ENCODE peak calls at places on chromosome 5, in four cellular contexts. One of them, this sample, is unnamed.

GRCh38 chr5:125337222-125337768 is 590.9 kb upstream of the ZNF608 start:
- DNase-seq in HepG2: no peak
- DNase-seq in WTC11: no peak
- DNase-seq in K562: no peak
- DNase-seq in this sample: no peak

GRCh38 chr5:125160787-125161502 is 414.5 kb upstream of the ZNF608 start:
- DNase-seq in WTC11: peak; percentile 16
- DNase-seq in HepG2: no peak
- DNase-seq in K562: no peak
- DNase-seq in this sample: no peak

GRCh38 chr5:178250263-178250662 is 17.7 kb upstream of the PHYKPL start:
- DNase-seq in WTC11: no peak
- DNase-seq in K562: no peak
- DNase-seq in HepG2: no peak
- DNase-seq in this sample: no peak

GRCh38 chr5:100903036-100903887 is at the start of gene ST8SIA4:
- DNase-seq in HepG2: no peak
- DNase-seq in WTC11: peak; percentile 85
- DNase-seq in K562: peak; percentile 16
- DNase-seq in this sample: peak; percentile 63

GRCh38 chr5:53430618-53431252 is 49.7 kb upstream of the FST start:
- DNase-seq in HepG2: peak; percentile 45
- DNase-seq in K562: no peak
- DNase-seq in WTC11: no peak
- DNase-seq in this sample: peak; percentile 16

GRCh38 chr5:163504091-163504931 is 1.1 kb upstream of the MAT2B start:
- DNase-seq in K562: peak; percentile 39
- DNase-seq in HepG2: peak; percentile 27
- DNase-seq in WTC11: no peak
- DNase-seq in this sample: peak; percentile 9

GRCh38 chr5:67149933-67150523 is 46.6 kb downstream of the CD180 start:
- DNase-seq in HepG2: no peak
- DNase-seq in WTC11: no peak
- DNase-seq in K562: no peak
- DNase-seq in this sample: no peak

GRCh38 chr5:176875783-176876505 is 23.2 kb downstream of the HK3 start:
- DNase-seq in WTC11: no peak
- DNase-seq in HepG2: no peak
- DNase-seq in K562: no peak
- DNase-seq in this sample: no peak

GRCh38 chr5:88889165-88890069 is 6.4 kb upstream of the MEF2C start:
- DNase-seq in HepG2: no peak
- DNase-seq in WTC11: peak; percentile 54
- DNase-seq in K562: no peak
- DNase-seq in this sample: no peak

GRCh38 chr5:58871648-58872242 is 288.9 kb downstream of the RAB3C start:
- DNase-seq in HepG2: peak; percentile 24
- DNase-seq in WTC11: no peak
- DNase-seq in K562: peak; percentile 19
- DNase-seq in this sample: peak; percentile 31

GRCh38 chr5:17723876-17724275 is 89.6 kb downstream of the TAF11L14 start:
- DNase-seq in K562: no peak
- DNase-seq in WTC11: no peak
- DNase-seq in HepG2: no peak
- DNase-seq in this sample: no peak

GRCh38 chr5:79859588-79859987 is 131.5 kb downstream of the MTX3 start:
- DNase-seq in HepG2: no peak
- DNase-seq in WTC11: no peak
- DNase-seq in K562: no peak
- DNase-seq in this sample: no peak

GRCh38 chr5:40904205-40904993 is 4.9 kb upstream of the C7 start:
- DNase-seq in K562: peak; percentile 56
- DNase-seq in WTC11: peak; percentile 68
- DNase-seq in HepG2: peak; percentile 71
- DNase-seq in this sample: peak; percentile 63

GRCh38 chr5:2877520-2877919 is 126.0 kb upstream of the IRX2 start:
- DNase-seq in WTC11: no peak
- DNase-seq in K562: no peak
- DNase-seq in HepG2: no peak
- DNase-seq in this sample: no peak

GRCh38 chr5:108529381-108529780 is 147.5 kb upstream of the FBXL17 start:
- DNase-seq in HepG2: no peak
- DNase-seq in WTC11: no peak
- DNase-seq in K562: no peak
- DNase-seq in this sample: no peak

GRCh38 chr5:111697215-111697614 is 59.8 kb downstream of the NREP start:
- DNase-seq in K562: no peak
- DNase-seq in WTC11: no peak
- DNase-seq in HepG2: no peak
- DNase-seq in this sample: no peak

GRCh38 chr5:141691867-141692532 is 10.0 kb upstream of the ARAP3 start:
- DNase-seq in K562: peak; percentile 88
- DNase-seq in WTC11: peak; percentile 93
- DNase-seq in HepG2: peak; percentile 52
- DNase-seq in this sample: peak; percentile 89

GRCh38 chr5:16815432-16815831 is 120.7 kb downstream of the MYO10 start:
- DNase-seq in WTC11: no peak
- DNase-seq in HepG2: no peak
- DNase-seq in K562: no peak
- DNase-seq in this sample: no peak

GRCh38 chr5:155759252-155759651 is 567.7 kb upstream of the SGCD start:
- DNase-seq in HepG2: no peak
- DNase-seq in K562: no peak
- DNase-seq in WTC11: no peak
- DNase-seq in this sample: no peak

GRCh38 chr5:159864885-159865622 is 51.2 kb upstream of the ADRA1B start:
- DNase-seq in HepG2: no peak
- DNase-seq in WTC11: no peak
- DNase-seq in K562: no peak
- DNase-seq in this sample: no peak

GRCh38 chr5:3996871-3997410 is 401.3 kb downstream of the IRX1 start:
- DNase-seq in HepG2: no peak
- DNase-seq in K562: no peak
- DNase-seq in WTC11: no peak
- DNase-seq in this sample: no peak

GRCh38 chr5:58999804-59000595 is 417.1 kb downstream of the RAB3C start:
- DNase-seq in K562: peak; percentile 24
- DNase-seq in WTC11: peak; percentile 78
- DNase-seq in HepG2: no peak
- DNase-seq in this sample: peak; percentile 11

GRCh38 chr5:56270058-56270457 is 36.9 kb upstream of the ANKRD55 start:
- DNase-seq in WTC11: no peak
- DNase-seq in HepG2: peak; percentile 38
- DNase-seq in K562: peak; percentile 17
- DNase-seq in this sample: no peak

GRCh38 chr5:78771260-78772240 is 123.0 kb upstream of the LHFPL2 start:
- DNase-seq in WTC11: no peak
- DNase-seq in HepG2: no peak
- DNase-seq in K562: peak; percentile 46
- DNase-seq in this sample: no peak

GRCh38 chr5:179311581-179311980 is 33.7 kb downstream of the ADAMTS2 start:
- DNase-seq in HepG2: no peak
- DNase-seq in WTC11: no peak
- DNase-seq in K562: no peak
- DNase-seq in this sample: no peak

GRCh38 chr5:179311091-179311470 is 34.2 kb downstream of the ADAMTS2 start:
- DNase-seq in HepG2: no peak
- DNase-seq in K562: no peak
- DNase-seq in WTC11: peak; percentile 6
- DNase-seq in this sample: no peak

GRCh38 chr5:179309751-179310320 is 35.4 kb downstream of the ADAMTS2 start:
- DNase-seq in HepG2: no peak
- DNase-seq in K562: no peak
- DNase-seq in WTC11: peak; percentile 4
- DNase-seq in this sample: no peak

GRCh38 chr5:179309383-179309670 is 35.9 kb downstream of the ADAMTS2 start:
- DNase-seq in WTC11: no peak
- DNase-seq in HepG2: no peak
- DNase-seq in K562: no peak
- DNase-seq in this sample: no peak

GRCh38 chr5:179310439-179311090 is 34.7 kb downstream of the ADAMTS2 start:
- DNase-seq in WTC11: peak; percentile 4
- DNase-seq in K562: no peak
- DNase-seq in HepG2: no peak
- DNase-seq in this sample: no peak
- TF ChIP-seq ELF4 in WTC11: no peak
- TF ChIP-seq ELF4 in K562: no peak
- TF ChIP-seq ELF4 in HepG2: no peak
- TF ChIP-seq ELF4 in this sample: no peak

GRCh38 chr5:10353241-10354047 is at the start of gene MARCHF6:
- DNase-seq in K562: peak; percentile 91
- DNase-seq in WTC11: peak; percentile 96
- DNase-seq in HepG2: peak; percentile 83
- DNase-seq in this sample: peak; percentile 83

GRCh38 chr5:10352404-10353240 is 873 bp upstream of the MARCHF6 start:
- DNase-seq in WTC11: no peak
- DNase-seq in K562: no peak
- DNase-seq in HepG2: peak; percentile 23
- DNase-seq in this sample: no peak

GRCh38 chr5:10351882-10352395 is 1.6 kb upstream of the MARCHF6 start:
- DNase-seq in WTC11: no peak
- DNase-seq in K562: no peak
- DNase-seq in HepG2: no peak
- DNase-seq in this sample: no peak

GRCh38 chr5:10354048-10354872 is 765 bp downstream of the MARCHF6 start:
- DNase-seq in HepG2: peak; percentile 53
- DNase-seq in K562: peak; percentile 78
- DNase-seq in WTC11: peak; percentile 43
- DNase-seq in this sample: peak; percentile 20

GRCh38 chr5:10355071-10355889 is 1.8 kb downstream of the MARCHF6 start:
- DNase-seq in K562: no peak
- DNase-seq in WTC11: no peak
- DNase-seq in HepG2: no peak
- DNase-seq in this sample: no peak
- TF ChIP-seq ELF4 in K562: peak; percentile 20
- TF ChIP-seq ELF4 in WTC11: no peak
- TF ChIP-seq ELF4 in HepG2: no peak
- TF ChIP-seq ELF4 in this sample: no peak

GRCh38 chr5:959581-960531 is 48.7 kb upstream of the NKD2 start:
- DNase-seq in WTC11: no peak
- DNase-seq in HepG2: no peak
- DNase-seq in K562: no peak
- DNase-seq in this sample: no peak

GRCh38 chr5:960551-960950 is 48.1 kb upstream of the NKD2 start:
- DNase-seq in K562: no peak
- DNase-seq in HepG2: no peak
- DNase-seq in WTC11: no peak
- DNase-seq in this sample: no peak

GRCh38 chr5:957730-958485 is 50.7 kb upstream of the NKD2 start:
- DNase-seq in HepG2: no peak
- DNase-seq in K562: no peak
- DNase-seq in WTC11: no peak
- DNase-seq in this sample: no peak

GRCh38 chr5:956941-957729 is 51.5 kb upstream of the NKD2 start:
- DNase-seq in WTC11: peak; percentile 34
- DNase-seq in HepG2: peak; percentile 77
- DNase-seq in K562: peak; percentile 47
- DNase-seq in this sample: no peak

GRCh38 chr5:958701-959571 is 49.7 kb upstream of the NKD2 start:
- DNase-seq in WTC11: no peak
- DNase-seq in K562: peak; percentile 63
- DNase-seq in HepG2: peak; percentile 75
- DNase-seq in this sample: no peak
- TF ChIP-seq ELF4 in WTC11: no peak
- TF ChIP-seq ELF4 in K562: no peak
- TF ChIP-seq ELF4 in HepG2: no peak
- TF ChIP-seq ELF4 in this sample: no peak

DNA sequence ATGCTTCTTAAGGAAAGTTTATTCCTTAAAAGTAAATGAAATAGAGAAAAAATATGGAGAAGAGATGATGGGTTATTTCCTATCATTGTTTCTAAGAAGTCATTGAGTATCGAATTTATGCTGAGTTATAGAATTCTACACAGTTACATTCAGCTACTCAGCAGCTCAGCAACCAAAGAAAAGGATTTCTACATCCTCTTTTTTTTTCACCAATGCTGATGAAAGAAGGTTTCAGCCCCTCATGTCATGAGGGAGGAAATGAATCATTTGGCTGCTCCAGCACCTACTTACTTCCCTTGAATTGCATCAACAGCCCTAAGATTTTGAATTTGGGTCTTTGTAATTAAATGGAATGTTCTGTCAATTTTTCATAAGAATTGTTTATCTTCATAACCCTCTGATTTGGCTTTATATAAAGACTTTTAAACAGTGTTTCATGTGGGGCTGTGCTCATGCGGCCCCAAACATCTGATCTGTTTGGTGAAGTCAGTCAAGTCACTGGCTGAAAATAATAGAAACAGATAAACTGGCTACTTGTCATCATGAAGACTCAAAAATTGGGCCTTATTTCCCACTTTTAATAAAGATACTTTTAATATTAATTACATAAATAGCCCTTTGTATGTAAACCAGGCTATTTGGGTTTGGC is 18.5 kb upstream of the SNX2 start:
- DNase-seq in WTC11: no peak
- DNase-seq in K562: no peak
- DNase-seq in HepG2: no peak
- DNase-seq in this sample: no peak
- TF ChIP-seq ELF4 in WTC11: no peak
- TF ChIP-seq ELF4 in K562: no peak
- TF ChIP-seq ELF4 in HepG2: no peak
- TF ChIP-seq ELF4 in this sample: no peak

DNA sequence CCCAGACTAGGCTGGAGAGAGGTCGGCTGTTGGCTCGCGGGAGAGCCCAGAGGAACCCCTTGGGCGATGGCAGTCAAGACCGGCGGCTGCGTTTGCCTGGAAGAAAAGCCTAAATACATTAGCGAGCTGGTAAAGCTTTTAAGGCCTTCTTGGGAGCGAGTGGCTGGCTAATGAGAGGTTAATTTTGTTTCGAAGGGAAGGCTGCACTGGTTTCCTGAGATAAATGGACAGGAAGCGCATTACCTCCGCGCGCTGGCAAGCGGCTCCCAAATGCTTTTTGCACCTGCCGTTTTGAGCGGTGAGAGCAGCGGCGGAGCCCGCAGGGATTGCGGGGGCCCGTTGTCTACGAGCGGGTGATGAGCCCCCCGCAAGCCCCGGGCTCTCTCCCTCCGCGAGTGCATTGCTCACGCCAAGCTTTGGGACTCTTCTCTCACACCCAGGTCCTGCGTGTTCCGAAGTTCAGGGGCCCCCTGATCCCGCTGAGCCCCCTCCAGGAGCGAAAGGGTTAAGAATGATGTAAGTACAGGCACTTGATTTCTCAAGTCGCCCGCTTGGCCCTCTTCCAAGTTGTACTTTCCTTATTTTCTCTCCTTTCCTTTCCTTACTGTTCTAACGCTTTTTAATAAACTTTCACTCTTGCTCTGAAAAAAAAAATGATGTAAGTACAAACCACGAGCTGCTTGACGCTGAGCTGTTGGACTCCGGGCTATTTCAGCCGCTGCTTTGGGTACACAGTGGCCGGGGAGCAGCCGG is 3.1 kb upstream of the RGMB start:
- DNase-seq in WTC11: no peak
- DNase-seq in HepG2: peak; percentile 41
- DNase-seq in K562: no peak
- DNase-seq in this sample: no peak
- TF ChIP-seq ELF4 in WTC11: no peak
- TF ChIP-seq ELF4 in HepG2: no peak
- TF ChIP-seq ELF4 in K562: no peak
- TF ChIP-seq ELF4 in this sample: no peak

GRCh38 chr5:50866415-50866814 is 200.0 kb downstream of the PARP8 start:
- DNase-seq in K562: no peak
- DNase-seq in WTC11: no peak
- DNase-seq in HepG2: no peak
- DNase-seq in this sample: no peak
- TF ChIP-seq ELF4 in K562: no peak
- TF ChIP-seq ELF4 in WTC11: no peak
- TF ChIP-seq ELF4 in HepG2: no peak
- TF ChIP-seq ELF4 in this sample: no peak

This sample was measured in HEK293T.